ENCODE peak calls at places on chromosomes 3 and 15, in six cellular contexts. One of them, this sample, is unnamed.

GRCh38 chr3:10026084-10026890 is at the start of gene FANCD2:
- DNase-seq in HS-27A: peak
- DNase-seq in EL: peak
- DNase-seq in astrocyte of the spinal cord: peak
- DNase-seq in vagina: no peak
- DNase-seq in activated T-helper 1 cell treated with Interleukin-2 at 50 U/mL for 16 hours: peak
- DNase-seq in this sample: peak

GRCh38 chr3:45992820-45993219 is 2.8 kb downstream of the FYCO1 start:
- DNase-seq in HS-27A: no peak
- DNase-seq in EL: peak
- DNase-seq in astrocyte of the spinal cord: peak
- DNase-seq in vagina: no peak
- DNase-seq in activated T-helper 1 cell treated with Interleukin-2 at 50 U/mL for 16 hours: no peak
- DNase-seq in this sample: no peak

GRCh38 chr3:119652306-119653033 is 7.9 kb downstream of the POPDC2 start:
- DNase-seq in HS-27A: no peak
- DNase-seq in EL: no peak
- DNase-seq in astrocyte of the spinal cord: no peak
- DNase-seq in vagina: no peak
- DNase-seq in activated T-helper 1 cell treated with Interleukin-2 at 50 U/mL for 16 hours: no peak
- DNase-seq in this sample: peak

GRCh38 chr15:35748105-35748504 is 202.1 kb upstream of the DPH6 start:
- DNase-seq in HS-27A: no peak
- DNase-seq in EL: no peak
- DNase-seq in astrocyte of the spinal cord: no peak
- DNase-seq in vagina: no peak
- DNase-seq in activated T-helper 1 cell treated with Interleukin-2 at 50 U/mL for 16 hours: no peak
- DNase-seq in this sample: no peak

GRCh38 chr3:36496734-36497133 is 116.4 kb downstream of the STAC start:
- DNase-seq in HS-27A: peak
- DNase-seq in EL: peak
- DNase-seq in astrocyte of the spinal cord: peak
- DNase-seq in vagina: no peak
- DNase-seq in activated T-helper 1 cell treated with Interleukin-2 at 50 U/mL for 16 hours: no peak
- DNase-seq in this sample: no peak

GRCh38 chr15:98953000-98953776 is 54.4 kb downstream of the PGPEP1L start:
- DNase-seq in HS-27A: no peak
- DNase-seq in EL: no peak
- DNase-seq in astrocyte of the spinal cord: no peak
- DNase-seq in vagina: no peak
- DNase-seq in activated T-helper 1 cell treated with Interleukin-2 at 50 U/mL for 16 hours: no peak
- DNase-seq in this sample: peak

GRCh38 chr15:42845581-42845980 is 75.0 kb downstream of the TTBK2 start:
- DNase-seq in HS-27A: no peak
- DNase-seq in EL: peak
- DNase-seq in astrocyte of the spinal cord: peak
- DNase-seq in vagina: no peak
- DNase-seq in activated T-helper 1 cell treated with Interleukin-2 at 50 U/mL for 16 hours: no peak
- DNase-seq in this sample: no peak

GRCh38 chr3:169389925-169390253 is 273.6 kb downstream of the MECOM start:
- DNase-seq in HS-27A: no peak
- DNase-seq in EL: no peak
- DNase-seq in astrocyte of the spinal cord: no peak
- DNase-seq in vagina: no peak
- DNase-seq in activated T-helper 1 cell treated with Interleukin-2 at 50 U/mL for 16 hours: no peak
- DNase-seq in this sample: no peak

GRCh38 chr3:146052791-146053310 is 108.1 kb downstream of the PLOD2 start:
- DNase-seq in HS-27A: no peak
- DNase-seq in EL: no peak
- DNase-seq in astrocyte of the spinal cord: no peak
- DNase-seq in vagina: no peak
- DNase-seq in activated T-helper 1 cell treated with Interleukin-2 at 50 U/mL for 16 hours: no peak
- DNase-seq in this sample: no peak

GRCh38 chr3:74523811-74524210 is 90.6 kb downstream of the CNTN3 start:
- DNase-seq in HS-27A: no peak
- DNase-seq in EL: no peak
- DNase-seq in astrocyte of the spinal cord: no peak
- DNase-seq in vagina: no peak
- DNase-seq in activated T-helper 1 cell treated with Interleukin-2 at 50 U/mL for 16 hours: no peak
- DNase-seq in this sample: no peak

GRCh38 chr15:51186121-51186795 is 91.6 kb upstream of the TNFAIP8L3 start:
- DNase-seq in HS-27A: no peak
- DNase-seq in EL: no peak
- DNase-seq in astrocyte of the spinal cord: no peak
- DNase-seq in vagina: no peak
- DNase-seq in activated T-helper 1 cell treated with Interleukin-2 at 50 U/mL for 16 hours: no peak
- DNase-seq in this sample: no peak

GRCh38 chr3:13565581-13566461 is 16.9 kb downstream of the FBLN2 start:
- DNase-seq in HS-27A: no peak
- DNase-seq in EL: no peak
- DNase-seq in astrocyte of the spinal cord: no peak
- DNase-seq in vagina: no peak
- DNase-seq in activated T-helper 1 cell treated with Interleukin-2 at 50 U/mL for 16 hours: no peak
- DNase-seq in this sample: peak

GRCh38 chr3:8938021-8938420 is 25.3 kb downstream of the RAD18 start:
- DNase-seq in HS-27A: peak
- DNase-seq in EL: peak
- DNase-seq in astrocyte of the spinal cord: peak
- DNase-seq in vagina: no peak
- DNase-seq in activated T-helper 1 cell treated with Interleukin-2 at 50 U/mL for 16 hours: no peak
- DNase-seq in this sample: no peak

GRCh38 chr15:84873997-84874396 is 10.5 kb upstream of the SLC28A1 start:
- DNase-seq in HS-27A: no peak
- DNase-seq in EL: no peak
- DNase-seq in astrocyte of the spinal cord: no peak
- DNase-seq in vagina: no peak
- DNase-seq in activated T-helper 1 cell treated with Interleukin-2 at 50 U/mL for 16 hours: no peak
- DNase-seq in this sample: no peak

GRCh38 chr3:39021029-39021428 is 30.7 kb downstream of the SCN11A start:
- DNase-seq in HS-27A: no peak
- DNase-seq in EL: no peak
- DNase-seq in astrocyte of the spinal cord: no peak
- DNase-seq in vagina: no peak
- DNase-seq in activated T-helper 1 cell treated with Interleukin-2 at 50 U/mL for 16 hours: no peak
- DNase-seq in this sample: no peak

GRCh38 chr15:40511472-40512133 is 40.8 kb downstream of the CHST14 start:
- DNase-seq in HS-27A: no peak
- DNase-seq in EL: peak
- DNase-seq in astrocyte of the spinal cord: peak
- DNase-seq in vagina: no peak
- DNase-seq in activated T-helper 1 cell treated with Interleukin-2 at 50 U/mL for 16 hours: no peak
- DNase-seq in this sample: peak